ENCODE peak calls at places on chromosomes 4 and X, in four cellular contexts. U is progenitor cell of endocrine pancreas, E is astrocyte, B is fibroblast of pulmonary artery. S is an unnamed sample.
A peak's percentile ranks its signal among the peaks of the same experiment; 100 is the strongest.

GRCh38 chrX:131588995-131589394 is 45.1 kb downstream of the OR13H1 start:
- DNase-seq in E (peak; percentile 65), U (no peak), B (peak; percentile 8), S (no peak)

GRCh38 chr4:152352645-152353116 is 183.2 kb downstream of the FBXW7 start:
- DNase-seq in B (peak; percentile 98), E (peak; percentile 99), U (no peak), S (no peak)

GRCh38 chrX:122501652-122502051 is 682.4 kb upstream of the GRIA3 start:
- DNase-seq in U (no peak), B (no peak), E (no peak), S (no peak)

GRCh38 chr4:1047976-1048780 is 36.8 kb downstream of the FGFRL1 start:
- DNase-seq in E (no peak), B (no peak), U (no peak), S (no peak)

GRCh38 chr4:48943387-48943786 is 36.8 kb upstream of the OCIAD2 start:
- DNase-seq in B (no peak), E (no peak), U (no peak), S (no peak)

GRCh38 chr4:62917649-62918048 is 1491.6 kb downstream of the TECRL start:
- DNase-seq in B (no peak), U (no peak), E (no peak), S (no peak)

GRCh38 chr4:86132459-86132858 is 227.4 kb downstream of the MAPK10 start:
- DNase-seq in U (no peak), B (no peak), E (no peak), S (no peak)

GRCh38 chr4:163505374-163505773 is 10.9 kb downstream of the TMA16 start:
- DNase-seq in E (peak; percentile 65), B (peak; percentile 18), U (no peak), S (no peak)

GRCh38 chr4:186781032-186781917 is 57.6 kb upstream of the FAT1 start:
- DNase-seq in E (peak; percentile 81), U (no peak), B (peak; percentile 74), S (no peak)

GRCh38 chr4:71411976-71412375 is 73.2 kb downstream of the SLC4A4 start:
- DNase-seq in B (no peak), E (peak; percentile 52), U (no peak), S (no peak)

GRCh38 chr4:16237715-16238114 is 11.4 kb upstream of the TAPT1 start:
- DNase-seq in U (no peak), B (no peak), E (no peak), S (no peak)

GRCh38 chrX:122113376-122113775 is 1066.0 kb downstream of the GLUD2 start:
- DNase-seq in U (no peak), B (no peak), E (no peak), S (no peak)

GRCh38 chr4:6771229-6771671 is 11.3 kb upstream of the KIAA0232 start:
- DNase-seq in B (no peak), U (no peak), E (no peak), S (no peak)
- TF ChIP-seq CTCF in B (no peak), U (no peak), E (no peak), S (no peak)

GRCh38 chr4:79308971-79309370 is 16.9 kb downstream of the NAA11 start:
- DNase-seq in U (no peak), E (no peak), B (no peak), S (no peak)
- TF ChIP-seq CTCF in U (no peak), E (no peak), B (no peak), S (no peak)

GRCh38 chr4:117135634-117136354 is 50.4 kb upstream of the TRAM1L1 start:
- DNase-seq in U (no peak), B (no peak), E (peak; percentile 6), S (no peak)

GRCh38 chr4:117137143-117137542 is 51.8 kb upstream of the TRAM1L1 start:
- DNase-seq in E (peak; percentile 92), U (no peak), B (peak; percentile 55), S (no peak)

DNA sequence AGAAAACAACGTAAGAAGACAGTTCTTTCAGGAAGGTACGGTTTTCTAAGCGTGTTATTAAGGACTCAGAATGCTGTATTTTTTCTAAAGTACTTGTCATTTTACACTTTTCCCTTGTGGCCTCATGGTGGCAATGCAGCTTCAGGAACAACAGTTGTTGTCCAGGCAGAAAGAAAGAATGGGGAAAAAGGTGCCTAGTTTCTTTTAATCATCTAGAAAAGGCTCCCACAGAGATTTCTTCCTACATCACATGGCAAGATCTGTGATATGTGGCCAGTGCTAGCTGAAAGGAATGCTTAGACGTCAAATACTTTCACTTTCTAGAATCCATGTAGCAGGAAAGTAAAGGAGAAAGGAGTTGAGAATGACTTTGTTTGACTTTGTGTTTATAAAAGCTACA is 49.0 kb upstream of the TRAM1L1 start:
- DNase-seq in B (peak; percentile 48), E (peak; percentile 85), U (no peak), S (no peak)
- TF ChIP-seq CTCF in B (peak; percentile 32), E (peak; percentile 71), U (peak; percentile 67), S (peak; percentile 83)

GRCh38 chr4:84971319-84971932 is 4.9 kb upstream of the WDFY3 start:
- DNase-seq in E (peak; percentile 36), U (no peak), B (peak; percentile 80), S (no peak)
- TF ChIP-seq CTCF in E (peak; percentile 40), U (peak; percentile 62), B (peak; percentile 41), S (peak; percentile 70)

DNA sequence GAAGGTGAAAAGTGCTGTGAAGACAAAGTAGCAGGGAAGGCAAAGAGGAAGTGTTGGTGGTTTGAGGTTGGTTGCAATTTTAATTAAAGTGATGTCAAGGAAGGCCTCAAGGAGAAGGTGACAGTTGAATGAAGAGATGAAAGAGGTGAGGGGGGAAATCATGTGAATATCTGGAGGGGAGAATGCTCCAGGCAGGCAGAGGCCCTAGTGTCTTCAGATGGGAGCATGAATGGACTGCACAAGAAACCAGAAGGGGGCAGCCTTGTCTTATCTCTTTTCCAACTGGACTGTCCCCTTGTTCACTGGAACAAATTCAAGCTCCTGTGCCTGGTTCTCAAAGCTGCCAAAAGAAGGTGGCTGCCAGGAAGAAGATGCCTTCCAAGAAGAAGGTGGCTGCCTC is 68.4 kb downstream of the MAOB start:
- DNase-seq in E (no peak), B (peak; percentile 14), U (no peak), S (no peak)
- TF ChIP-seq CTCF in E (peak; percentile 3), B (peak; percentile 9), U (no peak), S (no peak)

GRCh38 chr4:153465583-153465921 is 608 bp upstream of the TMEM131L start:
- DNase-seq in B (peak; percentile 68), E (no peak), U (peak; percentile 18), S (no peak)
- TF ChIP-seq CTCF in B (peak; percentile 19), E (peak; percentile 12), U (peak; percentile 20), S (no peak)

GRCh38 chr4:22434895-22435294 is 81.0 kb downstream of the ADGRA3 start:
- DNase-seq in U (no peak), B (peak; percentile 70), E (peak; percentile 39), S (no peak)
- TF ChIP-seq CTCF in U (peak; percentile 52), B (peak; percentile 71), E (peak; percentile 38), S (peak; percentile 77)

GRCh38 chrX:24306430-24306829 is 7.4 kb downstream of the SUPT20HL2 start:
- DNase-seq in U (no peak), E (no peak), B (peak; percentile 0), S (no peak)
- TF ChIP-seq CTCF in U (peak; percentile 27), E (no peak), B (no peak), S (no peak)